ENCODE peak calls at places on chromosomes 13 and 19, in six cellular contexts. One of them, this sample, is unnamed.

GRCh38 chr13:98927954-98928927 is 49.6 kb downstream of the DOCK9 start:
- DNase-seq in body of pancreas: peak; percentile 12
- DNase-seq in ovary: no peak
- DNase-seq in right cardiac atrium: no peak
- DNase-seq in neural progenitor cell: no peak
- DNase-seq in effector memory CD4-positive, alpha-beta T cell: no peak
- DNase-seq in this sample: no peak

GRCh38 chr19:12984683-12985048 is 10.6 kb upstream of the NFIX start:
- DNase-seq in body of pancreas: no peak
- DNase-seq in ovary: no peak
- DNase-seq in right cardiac atrium: peak; percentile 62
- DNase-seq in neural progenitor cell: no peak
- DNase-seq in effector memory CD4-positive, alpha-beta T cell: no peak
- DNase-seq in this sample: no peak

GRCh38 chr19:38693380-38694223 is 46.2 kb downstream of the ACTN4 start:
- DNase-seq in body of pancreas: peak; percentile 67
- DNase-seq in ovary: no peak
- DNase-seq in right cardiac atrium: no peak
- DNase-seq in neural progenitor cell: peak; percentile 87
- DNase-seq in effector memory CD4-positive, alpha-beta T cell: peak; percentile 51
- DNase-seq in this sample: no peak

GRCh38 chr13:97627566-97627965 is 193.6 kb downstream of the RAP2A start:
- DNase-seq in body of pancreas: peak; percentile 53
- DNase-seq in ovary: peak; percentile 25
- DNase-seq in right cardiac atrium: peak; percentile 81
- DNase-seq in neural progenitor cell: peak; percentile 20
- DNase-seq in effector memory CD4-positive, alpha-beta T cell: no peak
- DNase-seq in this sample: no peak

GRCh38 chr13:24694907-24695306 is 14.7 kb downstream of the ATP12A start:
- DNase-seq in body of pancreas: no peak
- DNase-seq in ovary: no peak
- DNase-seq in right cardiac atrium: no peak
- DNase-seq in neural progenitor cell: no peak
- DNase-seq in effector memory CD4-positive, alpha-beta T cell: no peak
- DNase-seq in this sample: no peak

GRCh38 chr13:26806891-26807290 is 46.3 kb upstream of the GPR12 start:
- DNase-seq in body of pancreas: no peak
- DNase-seq in ovary: no peak
- DNase-seq in right cardiac atrium: no peak
- DNase-seq in neural progenitor cell: no peak
- DNase-seq in effector memory CD4-positive, alpha-beta T cell: no peak
- DNase-seq in this sample: no peak

GRCh38 chr19:31070126-31070525 is 279.1 kb downstream of the TSHZ3 start:
- DNase-seq in body of pancreas: no peak
- DNase-seq in ovary: no peak
- DNase-seq in right cardiac atrium: no peak
- DNase-seq in neural progenitor cell: no peak
- DNase-seq in effector memory CD4-positive, alpha-beta T cell: no peak
- DNase-seq in this sample: no peak

GRCh38 chr19:13887039-13887438 is 10.1 kb downstream of the NANOS3 start:
- DNase-seq in body of pancreas: no peak
- DNase-seq in ovary: no peak
- DNase-seq in right cardiac atrium: no peak
- DNase-seq in neural progenitor cell: no peak
- DNase-seq in effector memory CD4-positive, alpha-beta T cell: no peak
- DNase-seq in this sample: no peak

GRCh38 chr19:12527034-12527836 is 24.0 kb downstream of the ZNF564 start:
- DNase-seq in body of pancreas: no peak
- DNase-seq in ovary: no peak
- DNase-seq in right cardiac atrium: no peak
- DNase-seq in neural progenitor cell: peak; percentile 8
- DNase-seq in effector memory CD4-positive, alpha-beta T cell: no peak
- DNase-seq in this sample: no peak

GRCh38 chr13:49620170-49620621 is 8.1 kb upstream of the ARL11 start:
- DNase-seq in body of pancreas: no peak
- DNase-seq in ovary: peak; percentile 27
- DNase-seq in right cardiac atrium: peak; percentile 52
- DNase-seq in neural progenitor cell: no peak
- DNase-seq in effector memory CD4-positive, alpha-beta T cell: no peak
- DNase-seq in this sample: no peak

GRCh38 chr13:32802159-32802558 is 214.1 kb upstream of the KL start:
- DNase-seq in body of pancreas: no peak
- DNase-seq in ovary: no peak
- DNase-seq in right cardiac atrium: no peak
- DNase-seq in neural progenitor cell: no peak
- DNase-seq in effector memory CD4-positive, alpha-beta T cell: no peak
- DNase-seq in this sample: no peak

GRCh38 chr13:41622545-41623429 is 165.4 kb downstream of the RGCC start:
- DNase-seq in body of pancreas: no peak
- DNase-seq in ovary: no peak
- DNase-seq in right cardiac atrium: no peak
- DNase-seq in neural progenitor cell: no peak
- DNase-seq in effector memory CD4-positive, alpha-beta T cell: no peak
- DNase-seq in this sample: no peak

GRCh38 chr19:2235396-2236284 is 489 bp downstream of the PLEKHJ1 start:
- DNase-seq in body of pancreas: peak; percentile 86
- DNase-seq in ovary: peak; percentile 57
- DNase-seq in right cardiac atrium: no peak
- DNase-seq in neural progenitor cell: peak; percentile 37
- DNase-seq in effector memory CD4-positive, alpha-beta T cell: no peak
- DNase-seq in this sample: peak; percentile 62

GRCh38 chr13:24619302-24619701 is 60.9 kb upstream of the ATP12A start:
- DNase-seq in body of pancreas: no peak
- DNase-seq in ovary: no peak
- DNase-seq in right cardiac atrium: no peak
- DNase-seq in neural progenitor cell: no peak
- DNase-seq in effector memory CD4-positive, alpha-beta T cell: no peak
- DNase-seq in this sample: no peak

GRCh38 chr13:75091707-75092106 is 390.3 kb downstream of the TBC1D4 start:
- DNase-seq in body of pancreas: no peak
- DNase-seq in ovary: no peak
- DNase-seq in right cardiac atrium: no peak
- DNase-seq in neural progenitor cell: no peak
- DNase-seq in effector memory CD4-positive, alpha-beta T cell: no peak
- DNase-seq in this sample: no peak

GRCh38 chr19:55000761-55001160 is 34.6 kb downstream of the NLRP2 start:
- DNase-seq in body of pancreas: no peak
- DNase-seq in ovary: no peak
- DNase-seq in right cardiac atrium: no peak
- DNase-seq in neural progenitor cell: no peak
- DNase-seq in effector memory CD4-positive, alpha-beta T cell: no peak
- DNase-seq in this sample: no peak

GRCh38 chr19:55005684-55006488 is 32.2 kb downstream of the GP6 start:
- DNase-seq in body of pancreas: peak; percentile 63
- DNase-seq in ovary: no peak
- DNase-seq in right cardiac atrium: no peak
- DNase-seq in neural progenitor cell: peak; percentile 87
- DNase-seq in effector memory CD4-positive, alpha-beta T cell: peak; percentile 45
- DNase-seq in this sample: peak; percentile 66
- H3K27ac ChIP-seq in body of pancreas: peak overlapping the region; percentile 42
- H3K27ac ChIP-seq in ovary: no peak overlapping the region
- H3K27ac ChIP-seq in right cardiac atrium: no peak overlapping the region
- H3K27ac ChIP-seq in neural progenitor cell: peak overlapping the region; percentile 66
- H3K27ac ChIP-seq in effector memory CD4-positive, alpha-beta T cell: peak overlapping the region; percentile 55
- H3K27ac ChIP-seq in this sample: no peak overlapping the region

GRCh38 chr19:8451885-8452284 is 7.1 kb downstream of the HNRNPM start:
- DNase-seq in body of pancreas: no peak
- DNase-seq in ovary: no peak
- DNase-seq in right cardiac atrium: no peak
- DNase-seq in neural progenitor cell: peak; percentile 40
- DNase-seq in effector memory CD4-positive, alpha-beta T cell: no peak
- DNase-seq in this sample: no peak

GRCh38 chr19:8446055-8446709 is 1.4 kb downstream of the HNRNPM start:
- DNase-seq in body of pancreas: no peak
- DNase-seq in ovary: no peak
- DNase-seq in right cardiac atrium: no peak
- DNase-seq in neural progenitor cell: no peak
- DNase-seq in effector memory CD4-positive, alpha-beta T cell: no peak
- DNase-seq in this sample: no peak

GRCh38 chr19:8451377-8451776 is 6.6 kb downstream of the HNRNPM start:
- DNase-seq in body of pancreas: no peak
- DNase-seq in ovary: no peak
- DNase-seq in right cardiac atrium: no peak
- DNase-seq in neural progenitor cell: no peak
- DNase-seq in effector memory CD4-positive, alpha-beta T cell: no peak
- DNase-seq in this sample: no peak

GRCh38 chr19:8452446-8453123 is 7.8 kb downstream of the HNRNPM start:
- DNase-seq in body of pancreas: no peak
- DNase-seq in ovary: no peak
- DNase-seq in right cardiac atrium: no peak
- DNase-seq in neural progenitor cell: no peak
- DNase-seq in effector memory CD4-positive, alpha-beta T cell: no peak
- DNase-seq in this sample: no peak

DNA sequence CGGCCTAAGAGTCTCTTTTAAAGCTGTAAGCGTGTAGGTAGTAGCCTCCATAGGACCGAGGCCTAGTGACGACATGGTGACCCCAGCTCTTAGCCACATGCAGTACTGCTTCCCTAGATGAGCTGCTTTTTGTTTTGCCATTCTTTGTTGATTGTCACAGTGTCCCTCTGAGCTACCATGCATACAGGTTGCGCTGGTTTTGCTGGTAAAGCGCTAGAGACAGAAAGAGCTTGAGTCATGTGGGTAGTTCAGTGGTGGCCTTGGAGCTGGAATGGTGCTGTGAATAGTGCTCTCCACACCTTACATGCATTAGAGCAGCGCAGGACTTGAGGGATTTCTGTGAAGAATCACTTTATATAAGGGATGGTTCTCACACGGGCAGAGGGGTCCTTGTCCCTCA is 5.1 kb downstream of the HNRNPM start:
- DNase-seq in body of pancreas: peak; percentile 46
- DNase-seq in ovary: no peak
- DNase-seq in right cardiac atrium: no peak
- DNase-seq in neural progenitor cell: peak; percentile 13
- DNase-seq in effector memory CD4-positive, alpha-beta T cell: no peak
- DNase-seq in this sample: no peak
- H3K27ac ChIP-seq in body of pancreas: peak overlapping the region; percentile 52
- H3K27ac ChIP-seq in ovary: no peak overlapping the region
- H3K27ac ChIP-seq in right cardiac atrium: no peak overlapping the region
- H3K27ac ChIP-seq in neural progenitor cell: peak overlapping the region; percentile 29
- H3K27ac ChIP-seq in effector memory CD4-positive, alpha-beta T cell: no peak overlapping the region
- H3K27ac ChIP-seq in this sample: no peak overlapping the region

GRCh38 chr19:41553804-41554203 is 22.2 kb upstream of the CEACAM21 start:
- DNase-seq in body of pancreas: no peak
- DNase-seq in ovary: no peak
- DNase-seq in right cardiac atrium: no peak
- DNase-seq in neural progenitor cell: no peak
- DNase-seq in effector memory CD4-positive, alpha-beta T cell: no peak
- DNase-seq in this sample: no peak

GRCh38 chr19:41551711-41552110 is 24.3 kb upstream of the CEACAM21 start:
- DNase-seq in body of pancreas: no peak
- DNase-seq in ovary: no peak
- DNase-seq in right cardiac atrium: no peak
- DNase-seq in neural progenitor cell: no peak
- DNase-seq in effector memory CD4-positive, alpha-beta T cell: no peak
- DNase-seq in this sample: no peak

GRCh38 chr19:41552558-41552957 is 23.4 kb upstream of the CEACAM21 start:
- DNase-seq in body of pancreas: no peak
- DNase-seq in ovary: no peak
- DNase-seq in right cardiac atrium: no peak
- DNase-seq in neural progenitor cell: no peak
- DNase-seq in effector memory CD4-positive, alpha-beta T cell: no peak
- DNase-seq in this sample: no peak

GRCh38 chr19:41555752-41556151 is 20.2 kb upstream of the CEACAM21 start:
- DNase-seq in body of pancreas: no peak
- DNase-seq in ovary: no peak
- DNase-seq in right cardiac atrium: no peak
- DNase-seq in neural progenitor cell: no peak
- DNase-seq in effector memory CD4-positive, alpha-beta T cell: no peak
- DNase-seq in this sample: no peak

GRCh38 chr19:41554902-41555301 is 21.1 kb upstream of the CEACAM21 start:
- DNase-seq in body of pancreas: no peak
- DNase-seq in ovary: no peak
- DNase-seq in right cardiac atrium: no peak
- DNase-seq in neural progenitor cell: no peak
- DNase-seq in effector memory CD4-positive, alpha-beta T cell: no peak
- DNase-seq in this sample: no peak
- H3K27ac ChIP-seq in body of pancreas: no peak overlapping the region
- H3K27ac ChIP-seq in ovary: no peak overlapping the region
- H3K27ac ChIP-seq in right cardiac atrium: no peak overlapping the region
- H3K27ac ChIP-seq in neural progenitor cell: no peak overlapping the region
- H3K27ac ChIP-seq in effector memory CD4-positive, alpha-beta T cell: peak overlapping the region; percentile 44
- H3K27ac ChIP-seq in this sample: no peak overlapping the region

DNA sequence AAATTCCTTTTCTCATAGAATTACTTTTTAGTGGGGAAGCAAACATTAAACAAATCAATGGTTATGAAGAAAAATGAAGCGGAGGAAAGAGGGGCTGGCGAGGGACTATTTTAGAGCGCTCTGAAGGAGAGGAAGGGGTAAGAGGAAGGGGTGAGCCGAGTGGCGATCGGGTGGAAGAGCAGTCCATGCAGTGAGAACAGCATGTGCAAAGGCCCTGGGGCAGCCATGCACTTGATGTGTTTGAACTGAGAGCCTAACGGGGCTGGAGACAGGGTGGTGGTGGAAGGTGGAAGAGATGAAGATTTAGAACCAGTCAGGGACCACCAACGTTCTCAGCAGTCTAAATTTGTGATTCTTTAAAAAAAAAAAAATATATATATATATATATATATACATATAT is 14.4 kb upstream of the NOP53 start:
- DNase-seq in body of pancreas: no peak
- DNase-seq in ovary: no peak
- DNase-seq in right cardiac atrium: no peak
- DNase-seq in neural progenitor cell: no peak
- DNase-seq in effector memory CD4-positive, alpha-beta T cell: no peak
- DNase-seq in this sample: no peak
- H3K27ac ChIP-seq in body of pancreas: peak overlapping the region; percentile 84
- H3K27ac ChIP-seq in ovary: no peak overlapping the region
- H3K27ac ChIP-seq in right cardiac atrium: no peak overlapping the region
- H3K27ac ChIP-seq in neural progenitor cell: no peak overlapping the region
- H3K27ac ChIP-seq in effector memory CD4-positive, alpha-beta T cell: no peak overlapping the region
- H3K27ac ChIP-seq in this sample: no peak overlapping the region